ENCODE peak calls at places on chromosomes 1 and 21, in ten cellular contexts. One of them, this sample, is unnamed.

GRCh38 chr1:212667223-212668139 is 32.2 kb downstream of the BATF3 start:
- DNase-seq in choroid plexus epithelial cell: peak
- DNase-seq in NT2/D1: peak
- DNase-seq in epithelial cell of proximal tubule: peak
- DNase-seq in HFF-Myc: peak
- DNase-seq in HT1080: peak
- DNase-seq in cardiac septum: no peak
- DNase-seq in AG04450: peak
- DNase-seq in amniotic stem cell: peak
- DNase-seq in A549: peak
- DNase-seq in this sample: no peak

GRCh38 chr1:89699451-89699986 is 66.6 kb downstream of the LRRC8C start:
- DNase-seq in HFF-Myc: no peak
- DNase-seq in HT1080: no peak
- DNase-seq in NT2/D1: no peak
- DNase-seq in amniotic stem cell: no peak
- DNase-seq in AG04450: no peak
- DNase-seq in choroid plexus epithelial cell: no peak
- DNase-seq in A549: no peak
- DNase-seq in epithelial cell of proximal tubule: no peak
- DNase-seq in cardiac septum: no peak
- DNase-seq in this sample: no peak

GRCh38 chr1:1833916-1834325 is 55.7 kb upstream of the NADK start:
- DNase-seq in choroid plexus epithelial cell: peak
- DNase-seq in A549: no peak
- DNase-seq in AG04450: no peak
- DNase-seq in epithelial cell of proximal tubule: peak
- DNase-seq in NT2/D1: no peak
- DNase-seq in cardiac septum: no peak
- DNase-seq in HT1080: no peak
- DNase-seq in HFF-Myc: no peak
- DNase-seq in amniotic stem cell: no peak
- DNase-seq in this sample: no peak

GRCh38 chr1:25700124-25700523 is 83.5 kb downstream of the MAN1C1 start:
- DNase-seq in A549: no peak
- DNase-seq in HFF-Myc: no peak
- DNase-seq in HT1080: no peak
- DNase-seq in amniotic stem cell: no peak
- DNase-seq in epithelial cell of proximal tubule: no peak
- DNase-seq in NT2/D1: no peak
- DNase-seq in AG04450: no peak
- DNase-seq in cardiac septum: peak
- DNase-seq in choroid plexus epithelial cell: peak
- DNase-seq in this sample: no peak

GRCh38 chr21:33901421-33902288 is 13.9 kb downstream of the ATP5PO start:
- DNase-seq in A549: peak
- DNase-seq in HT1080: peak
- DNase-seq in HFF-Myc: peak
- DNase-seq in amniotic stem cell: no peak
- DNase-seq in NT2/D1: peak
- DNase-seq in cardiac septum: no peak
- DNase-seq in epithelial cell of proximal tubule: no peak
- DNase-seq in AG04450: no peak
- DNase-seq in choroid plexus epithelial cell: peak
- DNase-seq in this sample: peak

GRCh38 chr1:22414244-22414751 is 37.4 kb upstream of the ZBTB40 start:
- DNase-seq in amniotic stem cell: no peak
- DNase-seq in cardiac septum: peak
- DNase-seq in AG04450: no peak
- DNase-seq in A549: peak
- DNase-seq in choroid plexus epithelial cell: peak
- DNase-seq in HT1080: no peak
- DNase-seq in NT2/D1: no peak
- DNase-seq in HFF-Myc: no peak
- DNase-seq in epithelial cell of proximal tubule: no peak
- DNase-seq in this sample: no peak

GRCh38 chr1:159891275-159892157 is 8.4 kb downstream of the CFAP45 start:
- DNase-seq in choroid plexus epithelial cell: peak
- DNase-seq in epithelial cell of proximal tubule: no peak
- DNase-seq in amniotic stem cell: peak
- DNase-seq in HFF-Myc: peak
- DNase-seq in A549: peak
- DNase-seq in NT2/D1: peak
- DNase-seq in AG04450: peak
- DNase-seq in HT1080: peak
- DNase-seq in cardiac septum: peak
- DNase-seq in this sample: peak

GRCh38 chr1:3171761-3172160 is 102.8 kb downstream of the PRDM16 start:
- DNase-seq in A549: no peak
- DNase-seq in cardiac septum: no peak
- DNase-seq in HT1080: no peak
- DNase-seq in choroid plexus epithelial cell: no peak
- DNase-seq in amniotic stem cell: no peak
- DNase-seq in NT2/D1: no peak
- DNase-seq in AG04450: no peak
- DNase-seq in epithelial cell of proximal tubule: no peak
- DNase-seq in HFF-Myc: no peak
- DNase-seq in this sample: no peak

GRCh38 chr1:206933333-206933945 is 11.7 kb upstream of the FCMR start:
- DNase-seq in choroid plexus epithelial cell: peak
- DNase-seq in epithelial cell of proximal tubule: no peak
- DNase-seq in HT1080: no peak
- DNase-seq in A549: peak
- DNase-seq in cardiac septum: no peak
- DNase-seq in NT2/D1: no peak
- DNase-seq in HFF-Myc: no peak
- DNase-seq in AG04450: no peak
- DNase-seq in amniotic stem cell: no peak
- DNase-seq in this sample: peak